ENCODE peak calls at places on chromosomes 3 and 15, in four cellular contexts. One of them, this sample, is unnamed.

GRCh38 chr15:23035964-23036566 is 3.3 kb downstream of the TUBGCP5 start:
- DNase-seq in ovary: no peak
- DNase-seq in AG04449: no peak
- DNase-seq in WERI-Rb-1: peak; percentile 75
- DNase-seq in this sample: peak; percentile 78

GRCh38 chr15:51227967-51228783 is 110.2 kb downstream of the CYP19A1 start:
- DNase-seq in ovary: no peak
- DNase-seq in AG04449: peak; percentile 52
- DNase-seq in WERI-Rb-1: no peak
- DNase-seq in this sample: no peak

GRCh38 chr3:71517206-71517855 is 66.2 kb downstream of the FOXP1 start:
- DNase-seq in ovary: no peak
- DNase-seq in AG04449: no peak
- DNase-seq in WERI-Rb-1: no peak
- DNase-seq in this sample: no peak

GRCh38 chr3:71987089-71987735 is 202.3 kb upstream of the PROK2 start:
- DNase-seq in ovary: no peak
- DNase-seq in AG04449: no peak
- DNase-seq in WERI-Rb-1: peak; percentile 38
- DNase-seq in this sample: no peak

GRCh38 chr3:159380891-159381290 is 579.0 kb downstream of the MFSD1 start:
- DNase-seq in ovary: no peak
- DNase-seq in AG04449: no peak
- DNase-seq in WERI-Rb-1: no peak
- DNase-seq in this sample: no peak

GRCh38 chr15:68145706-68146105 is 59.4 kb downstream of the CALML4 start:
- DNase-seq in ovary: no peak
- DNase-seq in AG04449: no peak
- DNase-seq in WERI-Rb-1: no peak
- DNase-seq in this sample: no peak

GRCh38 chr3:128620268-128620691 is 30.3 kb downstream of the RPN1 start:
- DNase-seq in ovary: no peak
- DNase-seq in AG04449: no peak
- DNase-seq in WERI-Rb-1: no peak
- DNase-seq in this sample: no peak

GRCh38 chr3:20772869-20773268 is 586.9 kb upstream of the SGO1 start:
- DNase-seq in ovary: no peak
- DNase-seq in AG04449: no peak
- DNase-seq in WERI-Rb-1: no peak
- DNase-seq in this sample: no peak

GRCh38 chr3:12154151-12154550 is 4.6 kb downstream of the TIMP4 start:
- DNase-seq in ovary: no peak
- DNase-seq in AG04449: no peak
- DNase-seq in WERI-Rb-1: no peak
- DNase-seq in this sample: no peak

GRCh38 chr3:96991812-96992211 is 177.4 kb downstream of the EPHA6 start:
- DNase-seq in ovary: peak; percentile 18
- DNase-seq in AG04449: no peak
- DNase-seq in WERI-Rb-1: no peak
- DNase-seq in this sample: no peak

GRCh38 chr3:6785726-6786125 is 75.2 kb upstream of the GRM7 start:
- DNase-seq in ovary: no peak
- DNase-seq in AG04449: no peak
- DNase-seq in WERI-Rb-1: no peak
- DNase-seq in this sample: no peak

GRCh38 chr15:31605467-31605931 is 278.9 kb downstream of the KLF13 start:
- DNase-seq in ovary: no peak
- DNase-seq in AG04449: no peak
- DNase-seq in WERI-Rb-1: no peak
- DNase-seq in this sample: peak; percentile 47

GRCh38 chr3:138862531-138862923 is 27.8 kb upstream of the PIK3CB start:
- DNase-seq in ovary: no peak
- DNase-seq in AG04449: no peak
- DNase-seq in WERI-Rb-1: no peak
- DNase-seq in this sample: no peak

GRCh38 chr3:188687389-188687788 is 484.4 kb upstream of the TPRG1 start:
- DNase-seq in ovary: no peak
- DNase-seq in AG04449: peak; percentile 38
- DNase-seq in WERI-Rb-1: no peak
- DNase-seq in this sample: no peak

GRCh38 chr3:32960404-32961160 is 9.1 kb downstream of the CCR4 start:
- DNase-seq in ovary: no peak
- DNase-seq in AG04449: no peak
- DNase-seq in WERI-Rb-1: no peak
- DNase-seq in this sample: no peak

GRCh38 chr3:172709776-172710708 is 825 bp downstream of the NCEH1 start:
- DNase-seq in ovary: peak; percentile 19
- DNase-seq in AG04449: no peak
- DNase-seq in WERI-Rb-1: peak; percentile 20
- DNase-seq in this sample: peak; percentile 54

GRCh38 chr3:128730521-128730920 is 4.5 kb downstream of the RAB7A start:
- DNase-seq in ovary: no peak
- DNase-seq in AG04449: no peak
- DNase-seq in WERI-Rb-1: no peak
- DNase-seq in this sample: no peak

GRCh38 chr15:78456391-78456790 is 18.4 kb downstream of the IREB2 start:
- DNase-seq in ovary: no peak
- DNase-seq in AG04449: no peak
- DNase-seq in WERI-Rb-1: no peak
- DNase-seq in this sample: no peak

GRCh38 chr15:101173233-101174119 is 78.4 kb downstream of the CHSY1 start:
- DNase-seq in ovary: no peak
- DNase-seq in AG04449: no peak
- DNase-seq in WERI-Rb-1: no peak
- DNase-seq in this sample: no peak

GRCh38 chr3:195020921-195021320 is 250.0 kb downstream of the XXYLT1 start:
- DNase-seq in ovary: no peak
- DNase-seq in AG04449: no peak
- DNase-seq in WERI-Rb-1: no peak
- DNase-seq in this sample: no peak

GRCh38 chr3:7518471-7518870 is 657.6 kb downstream of the GRM7 start:
- DNase-seq in ovary: no peak
- DNase-seq in AG04449: no peak
- DNase-seq in WERI-Rb-1: no peak
- DNase-seq in this sample: no peak

GRCh38 chr3:51817375-51817774 is 38.3 kb upstream of the IQCF6 start:
- DNase-seq in ovary: no peak
- DNase-seq in AG04449: no peak
- DNase-seq in WERI-Rb-1: no peak
- DNase-seq in this sample: no peak

GRCh38 chr3:51819151-51819550 is 40.1 kb upstream of the IQCF6 start:
- DNase-seq in ovary: no peak
- DNase-seq in AG04449: no peak
- DNase-seq in WERI-Rb-1: no peak
- DNase-seq in this sample: no peak

GRCh38 chr3:51815614-51816013 is 36.6 kb upstream of the IQCF6 start:
- DNase-seq in ovary: no peak
- DNase-seq in AG04449: no peak
- DNase-seq in WERI-Rb-1: no peak
- DNase-seq in this sample: no peak

GRCh38 chr3:51814034-51814433 is 35.0 kb upstream of the IQCF6 start:
- DNase-seq in ovary: no peak
- DNase-seq in AG04449: no peak
- DNase-seq in WERI-Rb-1: no peak
- DNase-seq in this sample: no peak

DNA sequence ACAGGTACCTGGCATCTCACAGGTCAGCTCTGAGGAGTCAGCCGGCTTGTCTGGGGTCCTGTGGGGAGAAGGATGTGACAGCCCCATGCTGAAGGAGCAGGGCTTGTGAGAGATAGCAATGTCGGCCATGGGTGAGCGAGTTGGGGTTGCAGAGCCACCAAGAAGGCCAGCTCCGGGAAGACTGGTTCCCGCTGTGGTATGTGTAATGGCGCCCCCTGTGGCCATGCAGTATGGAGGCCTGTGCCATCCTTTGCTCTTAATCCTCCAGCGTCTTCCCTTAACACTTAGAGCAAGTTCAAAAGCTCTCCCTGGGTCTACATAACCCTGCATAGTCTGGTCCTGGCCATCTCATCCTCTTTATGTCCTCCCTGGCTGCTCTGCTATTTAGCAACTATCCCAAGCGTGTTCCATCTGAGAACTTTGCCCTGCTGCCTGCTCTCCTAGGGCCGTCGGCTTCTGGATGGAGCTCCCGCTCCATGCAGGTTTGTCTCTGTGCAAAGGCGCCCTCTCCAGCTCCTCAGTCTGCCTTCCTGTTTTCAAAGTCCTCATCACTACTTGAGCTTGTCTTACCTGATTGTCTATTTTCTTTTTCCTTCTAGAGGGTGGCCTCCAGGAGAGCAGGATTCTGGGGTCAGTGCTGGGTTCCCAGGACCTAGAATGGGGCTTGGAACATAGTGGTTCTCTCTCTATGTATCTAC is 40.8 kb upstream of the IQCF6 start:
- DNase-seq in ovary: no peak
- DNase-seq in AG04449: no peak
- DNase-seq in WERI-Rb-1: peak; percentile 36
- DNase-seq in this sample: peak; percentile 49
- TF ChIP-seq CTCF in ovary: no peak
- TF ChIP-seq CTCF in AG04449: no peak
- TF ChIP-seq CTCF in WERI-Rb-1: peak; percentile 80
- TF ChIP-seq CTCF in this sample: peak; percentile 51

GRCh38 chr3:10692039-10692438 is 124.0 kb upstream of the SLC6A11 start:
- DNase-seq in ovary: no peak
- DNase-seq in AG04449: no peak
- DNase-seq in WERI-Rb-1: no peak
- DNase-seq in this sample: no peak

GRCh38 chr3:10694194-10694593 is 121.8 kb upstream of the SLC6A11 start:
- DNase-seq in ovary: no peak
- DNase-seq in AG04449: no peak
- DNase-seq in WERI-Rb-1: no peak
- DNase-seq in this sample: no peak

GRCh38 chr3:10697918-10698317 is 118.1 kb upstream of the SLC6A11 start:
- DNase-seq in ovary: no peak
- DNase-seq in AG04449: no peak
- DNase-seq in WERI-Rb-1: peak; percentile 79
- DNase-seq in this sample: no peak

GRCh38 chr3:10695595-10696285 is 120.3 kb upstream of the SLC6A11 start:
- DNase-seq in ovary: no peak
- DNase-seq in AG04449: no peak
- DNase-seq in WERI-Rb-1: no peak
- DNase-seq in this sample: no peak

DNA sequence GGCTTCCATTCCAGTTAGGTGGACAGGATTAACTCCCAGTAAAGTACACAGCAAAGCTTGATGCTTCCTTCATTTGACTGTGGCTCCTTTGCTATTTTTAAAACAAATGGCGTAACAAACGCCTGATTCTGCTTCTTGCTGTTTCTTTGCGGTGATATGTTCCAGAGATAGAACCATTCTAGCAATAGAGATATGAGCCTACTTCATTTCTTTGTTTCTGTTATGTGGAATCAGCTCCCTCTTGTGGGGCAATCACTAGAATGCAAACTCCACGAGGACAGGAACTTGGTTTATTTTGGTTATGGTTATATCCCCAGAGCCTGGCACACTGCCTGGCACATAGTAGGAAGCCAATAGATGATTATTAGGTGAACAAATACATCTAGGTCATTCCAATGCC is 122.6 kb upstream of the SLC6A11 start:
- DNase-seq in ovary: no peak
- DNase-seq in AG04449: no peak
- DNase-seq in WERI-Rb-1: no peak
- DNase-seq in this sample: no peak
- TF ChIP-seq CTCF in ovary: no peak
- TF ChIP-seq CTCF in AG04449: no peak
- TF ChIP-seq CTCF in WERI-Rb-1: peak; percentile 6
- TF ChIP-seq CTCF in this sample: no peak

DNA sequence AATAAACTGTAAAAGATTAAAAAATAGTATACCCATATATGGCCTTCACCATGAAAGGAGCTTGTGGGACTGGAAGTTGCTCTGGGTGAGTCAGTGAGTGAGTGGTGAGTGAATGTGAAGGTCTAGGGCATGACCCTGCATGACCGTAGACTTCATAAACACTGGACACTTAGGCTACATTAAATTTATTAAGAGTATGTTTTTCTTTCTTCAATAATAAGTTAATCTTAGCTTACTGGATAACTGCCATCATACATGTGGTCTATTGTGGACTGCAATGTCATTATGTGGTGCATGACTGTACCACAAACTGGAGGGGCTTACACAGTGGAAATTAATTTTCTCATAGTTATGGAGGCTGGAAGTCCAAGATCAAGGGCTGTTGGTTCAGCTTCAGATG is 40.9 kb upstream of the PRR23E start:
- DNase-seq in ovary: no peak
- DNase-seq in AG04449: no peak
- DNase-seq in WERI-Rb-1: no peak
- DNase-seq in this sample: no peak
- TF ChIP-seq CTCF in ovary: no peak
- TF ChIP-seq CTCF in AG04449: no peak
- TF ChIP-seq CTCF in WERI-Rb-1: no peak
- TF ChIP-seq CTCF in this sample: no peak

GRCh38 chr3:112735927-112736326 is 95.0 kb upstream of the CCDC80 start:
- DNase-seq in ovary: no peak
- DNase-seq in AG04449: no peak
- DNase-seq in WERI-Rb-1: no peak
- DNase-seq in this sample: peak; percentile 16

GRCh38 chr3:112734171-112734570 is 93.2 kb upstream of the CCDC80 start:
- DNase-seq in ovary: no peak
- DNase-seq in AG04449: no peak
- DNase-seq in WERI-Rb-1: no peak
- DNase-seq in this sample: no peak

GRCh38 chr3:112734718-112735350 is 93.9 kb upstream of the CCDC80 start:
- DNase-seq in ovary: no peak
- DNase-seq in AG04449: no peak
- DNase-seq in WERI-Rb-1: peak; percentile 46
- DNase-seq in this sample: peak; percentile 68

DNA sequence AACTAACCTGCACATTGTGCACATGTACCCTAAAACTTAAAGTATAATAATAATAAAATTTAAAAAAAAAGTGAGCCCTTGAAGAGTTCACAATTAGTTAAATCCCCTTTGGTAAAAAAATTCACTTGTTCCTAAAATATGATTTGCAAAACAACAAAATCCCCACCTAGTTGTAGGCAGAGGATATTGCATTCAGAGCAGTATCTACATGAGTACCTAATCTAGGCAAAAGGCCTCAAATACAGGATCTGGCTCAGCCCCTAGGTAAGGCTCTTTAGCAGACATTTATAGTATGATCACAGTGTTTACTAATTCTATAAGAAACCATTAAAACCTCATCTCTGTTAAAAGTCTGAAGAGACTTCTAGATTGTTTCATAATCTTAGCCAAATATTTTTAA is 89.3 kb upstream of the CCDC80 start:
- DNase-seq in ovary: no peak
- DNase-seq in AG04449: no peak
- DNase-seq in WERI-Rb-1: no peak
- DNase-seq in this sample: no peak
- TF ChIP-seq CTCF in ovary: no peak
- TF ChIP-seq CTCF in AG04449: no peak
- TF ChIP-seq CTCF in WERI-Rb-1: no peak
- TF ChIP-seq CTCF in this sample: no peak

This sample was measured in glutamatergic neuron.